ENCODE peak calls at places on chromosomes 7 and 10, in six cellular contexts. A, Y, D, S, H and J are unnamed samples.
A peak's percentile ranks its signal among the peaks of the same experiment; 100 is the strongest.

GRCh38 chr10:14208231-14208630 is 122.5 kb downstream of the FRMD4A start:
- DNase-seq in S (no peak), D (no peak), H (no peak), A (no peak), Y (no peak), J (peak; percentile 40)

GRCh38 chr7:41003031-41003925 is 699.6 kb downstream of the INHBA start:
- DNase-seq in A (peak; percentile 51), D (peak; percentile 33), S (peak; percentile 44), H (peak; percentile 57), Y (peak; percentile 30), J (no peak)

GRCh38 chr7:40057292-40057691 is 77.1 kb downstream of the MPLKIP start:
- DNase-seq in A (peak; percentile 63), D (peak; percentile 37), S (peak; percentile 55), H (peak; percentile 27), Y (no peak), J (no peak)

GRCh38 chr10:13036841-13037240 is 35.3 kb upstream of the CCDC3 start:
- DNase-seq in D (no peak), A (no peak), Y (no peak), H (no peak), S (no peak), J (no peak)

GRCh38 chr7:45080265-45080957 is 8.4 kb downstream of the NACAD start:
- DNase-seq in D (no peak), H (no peak), Y (no peak), S (no peak), A (no peak), J (no peak)

GRCh38 chr7:36289833-36290661 is 99.6 kb upstream of the ANLN start:
- DNase-seq in S (no peak), Y (no peak), H (no peak), D (peak; percentile 54), A (no peak), J (no peak)

GRCh38 chr7:7105800-7106582 is 76.4 kb upstream of the C1GALT1 start:
- DNase-seq in H (no peak), Y (no peak), A (no peak), S (no peak), D (no peak), J (no peak)

GRCh38 chr7:132575336-132575986 is 809 bp downstream of the PLXNA4 start:
- DNase-seq in H (peak; percentile 65), A (peak; percentile 66), D (peak; percentile 25), Y (no peak), S (peak; percentile 71), J (no peak)

GRCh38 chr10:29658984-29659769 is 24.4 kb upstream of the SVIL start:
- DNase-seq in Y (peak; percentile 96), D (peak; percentile 29), S (no peak), H (peak; percentile 90), A (peak; percentile 99), J (no peak)

GRCh38 chr7:34087892-34088891 is 182.9 kb downstream of the BMPER start:
- DNase-seq in A (peak; percentile 47), D (peak; percentile 37), Y (no peak), H (peak; percentile 77), S (peak; percentile 57), J (no peak)

GRCh38 chr10:114404171-114405010 is at the start of gene AFAP1L2:
- DNase-seq in H (no peak), Y (peak; percentile 67), A (no peak), S (peak; percentile 64), D (peak; percentile 63), J (no peak)

GRCh38 chr7:75889223-75889825 is 10.5 kb downstream of the RHBDD2 start:
- DNase-seq in S (no peak), D (no peak), H (no peak), Y (no peak), A (no peak), J (no peak)

GRCh38 chr7:75887669-75888369 is 9.0 kb downstream of the RHBDD2 start:
- DNase-seq in S (no peak), A (no peak), H (no peak), D (no peak), Y (no peak), J (no peak)

GRCh38 chr7:75889826-75890225 is 11.0 kb downstream of the RHBDD2 start:
- DNase-seq in Y (no peak), A (no peak), D (no peak), H (peak; percentile 49), S (no peak), J (no peak)

GRCh38 chr7:75891815-75892411 is 13.1 kb downstream of the RHBDD2 start:
- DNase-seq in H (no peak), Y (no peak), A (no peak), D (no peak), S (no peak), J (no peak)

DNA sequence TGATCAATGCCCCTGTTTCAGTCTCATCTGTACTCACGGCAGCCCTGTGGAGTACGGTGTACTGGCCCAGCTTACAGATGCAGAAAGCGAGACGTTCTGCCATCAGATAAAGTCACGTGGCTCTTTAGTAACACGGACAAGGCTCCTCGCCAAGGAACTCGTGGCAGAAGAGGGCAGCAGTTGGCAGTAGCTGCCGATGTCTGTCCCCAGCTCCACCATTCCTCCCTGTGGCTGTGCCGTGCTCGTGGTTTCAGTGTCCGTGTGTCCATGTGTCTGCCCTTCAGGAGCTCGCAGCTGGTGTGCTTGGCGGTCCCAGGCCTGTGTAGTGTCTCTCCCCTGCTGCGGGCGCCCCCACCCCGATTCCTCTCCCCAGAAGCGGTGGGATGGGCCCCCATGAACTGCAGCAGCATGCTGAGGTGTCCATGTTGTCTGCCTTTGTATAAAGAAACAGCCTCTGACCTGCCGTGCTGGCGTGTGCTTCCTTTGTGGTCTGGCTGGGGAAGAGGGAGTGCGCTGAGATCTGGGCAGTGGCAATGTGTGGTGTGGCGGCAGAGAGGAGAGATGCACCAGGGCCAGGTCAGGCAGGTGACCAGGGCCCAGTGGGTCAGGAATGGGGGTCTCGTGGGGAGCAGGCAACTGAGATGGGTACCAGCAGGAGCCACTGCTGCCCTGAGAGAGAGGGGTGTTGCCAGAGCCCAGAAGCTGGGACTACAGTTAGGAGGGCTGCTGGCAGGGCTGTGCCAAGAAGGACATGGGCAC is 9.8 kb downstream of the RHBDD2 start:
- DNase-seq in D (no peak), A (no peak), H (no peak), Y (no peak), S (no peak), J (no peak)
- TF ChIP-seq CTCF in D (no peak), A (no peak), H (no peak), Y (no peak), S (no peak), J (no peak)

GRCh38 chr10:4733843-4734224 is 92.2 kb upstream of the AKR1E2 start:
- DNase-seq in D (no peak), A (no peak), H (no peak), S (no peak), Y (no peak), J (no peak)

GRCh38 chr10:4736183-4736582 is 89.8 kb upstream of the AKR1E2 start:
- DNase-seq in D (no peak), A (no peak), H (no peak), S (no peak), Y (no peak), J (no peak)

GRCh38 chr10:4725917-4726606 is 99.9 kb upstream of the AKR1E2 start:
- DNase-seq in H (peak; percentile 27), S (no peak), A (peak; percentile 69), Y (peak; percentile 60), D (no peak), J (no peak)

GRCh38 chr10:4733150-4733842 is 92.7 kb upstream of the AKR1E2 start:
- DNase-seq in H (no peak), Y (peak; percentile 55), A (no peak), S (no peak), D (no peak), J (no peak)

GRCh38 chr10:4730998-4731397 is 95.0 kb upstream of the AKR1E2 start:
- DNase-seq in S (no peak), Y (no peak), A (no peak), H (no peak), D (no peak), J (no peak)
- TF ChIP-seq CTCF in S (no peak), Y (no peak), A (no peak), H (no peak), D (no peak), J (no peak)

DNA sequence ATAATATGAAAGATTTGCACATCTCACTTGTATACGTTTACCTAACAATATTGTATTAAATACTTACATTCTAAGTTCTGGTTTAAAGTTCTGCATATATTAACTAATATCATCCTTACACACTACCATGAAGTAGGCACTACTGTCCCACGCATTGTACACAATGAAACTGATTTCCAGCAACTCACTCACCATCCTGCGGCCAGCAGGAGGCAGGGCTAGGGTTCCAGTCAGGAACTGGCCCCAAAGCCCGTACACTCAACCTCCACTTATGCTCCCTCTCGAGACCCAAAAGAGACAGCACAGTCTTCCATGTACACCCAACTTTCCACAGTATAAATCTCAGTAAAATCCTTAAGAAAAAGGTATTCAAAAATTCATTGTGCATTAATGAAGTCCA is 41.4 kb downstream of the GRID1 start:
- DNase-seq in H (no peak), S (no peak), Y (no peak), A (no peak), D (no peak), J (no peak)
- TF ChIP-seq CTCF in H (peak; percentile 24), S (no peak), Y (no peak), A (no peak), D (no peak), J (no peak)

GRCh38 chr10:45374451-45375052 is 536 bp downstream of the ALOX5 start:
- DNase-seq in S (no peak), A (no peak), Y (peak; percentile 26), H (no peak), D (no peak), J (no peak)
- TF ChIP-seq CTCF in S (no peak), A (no peak), Y (no peak), H (no peak), D (no peak), J (no peak)

GRCh38 chr7:121406461-121406860 is 10.4 kb upstream of the FAM3C start:
- DNase-seq in H (no peak), S (no peak), A (no peak), Y (no peak), D (no peak), J (no peak)
- TF ChIP-seq CTCF in H (no peak), S (no peak), A (no peak), Y (no peak), D (no peak), J (no peak)

GRCh38 chr7:123341102-123341501 is 141.3 kb upstream of the SLC13A1 start:
- DNase-seq in Y (no peak), A (no peak), D (no peak), H (no peak), S (no peak), J (no peak)

GRCh38 chr7:123348700-123349099 is 148.9 kb upstream of the SLC13A1 start:
- DNase-seq in H (no peak), D (no peak), S (peak; percentile 9), Y (no peak), A (no peak), J (no peak)

GRCh38 chr7:123346771-123347170 is 147.0 kb upstream of the SLC13A1 start:
- DNase-seq in D (no peak), Y (no peak), H (no peak), S (no peak), A (no peak), J (no peak)

DNA sequence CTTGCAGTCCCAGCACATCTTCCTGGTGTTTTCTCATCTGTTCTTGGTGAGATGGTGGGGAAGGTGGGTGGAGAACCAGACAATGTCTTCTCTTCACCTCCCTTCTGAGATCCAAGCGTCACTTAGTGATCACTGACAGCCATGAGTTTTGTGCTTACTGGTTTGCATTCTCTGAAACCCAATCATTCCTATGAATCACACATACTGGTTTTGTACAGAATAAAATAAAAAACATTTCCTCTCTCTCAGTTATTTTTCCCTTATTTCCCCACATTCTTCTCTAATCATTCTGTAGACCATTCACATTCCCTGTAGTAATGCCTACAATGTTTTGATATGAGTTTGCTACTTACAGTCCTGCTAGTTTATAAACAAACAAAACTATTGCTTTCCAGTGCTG is 143.8 kb upstream of the SLC13A1 start:
- DNase-seq in H (no peak), Y (no peak), A (no peak), D (no peak), S (no peak), J (no peak)
- TF ChIP-seq CTCF in H (no peak), Y (no peak), A (no peak), D (no peak), S (no peak), J (no peak)